ENCODE peak calls at places on chromosome 1, in seven cellular contexts. L, I, M, G, P, C and Q are unnamed samples.

GRCh38 chr1:154765970-154766369 is 104.1 kb downstream of the KCNN3 start:
- DNase-seq in L (peak), I (peak), M (no peak), G (no peak), P (no peak), C (no peak), Q (peak)

GRCh38 chr1:42950146-42950480 is 8.6 kb downstream of the SLC2A1 start:
- DNase-seq in L (no peak), I (no peak), M (no peak), G (no peak), P (no peak), C (no peak), Q (peak)

GRCh38 chr1:61808968-61809367 is 66.7 kb downstream of the PATJ start:
- DNase-seq in L (no peak), I (no peak), M (no peak), G (no peak), P (no peak), C (peak), Q (peak)

GRCh38 chr1:97834903-97835302 is 85.9 kb downstream of the DPYD start:
- DNase-seq in L (no peak), I (no peak), M (no peak), G (no peak), P (no peak), C (no peak), Q (no peak)

GRCh38 chr1:183467687-183468086 is 4.6 kb upstream of the SMG7 start:
- DNase-seq in L (no peak), I (no peak), M (no peak), G (no peak), P (no peak), C (no peak), Q (no peak)

GRCh38 chr1:98821379-98821778 is 159.9 kb downstream of the SNX7 start:
- DNase-seq in L (no peak), I (no peak), M (no peak), G (no peak), P (no peak), C (no peak), Q (no peak)

GRCh38 chr1:1908506-1908791 is 6.6 kb upstream of the CALML6 start:
- DNase-seq in L (no peak), I (peak), M (no peak), G (peak), P (no peak), C (no peak), Q (no peak)

GRCh38 chr1:2354511-2355407 is 36.6 kb downstream of the MORN1 start:
- DNase-seq in L (peak), I (no peak), M (no peak), G (peak), P (peak), C (no peak), Q (no peak)